ENCODE peak calls at places on chromosomes 1 and 21, in nine cellular contexts. One of them, this sample, is unnamed. For H3K27me3, the result is how much of the 10 kb centered on the place peaks cover.

GRCh38 chr1:42922687-42923366 is 35.8 kb downstream of the SLC2A1 start:
- DNase-seq in stomach: no peak
- DNase-seq in effector memory CD4-positive, alpha-beta T cell: no peak
- DNase-seq in GM12878: peak
- DNase-seq in fibroblast of lung: peak
- DNase-seq in IMR-90: peak
- DNase-seq in sigmoid colon: no peak
- DNase-seq in body of pancreas: peak
- DNase-seq in spleen: peak
- DNase-seq in this sample: no peak

GRCh38 chr1:28374297-28374696 is 4.8 kb downstream of the PHACTR4 start:
- DNase-seq in sigmoid colon: no peak
- DNase-seq in fibroblast of lung: peak
- DNase-seq in GM12878: no peak
- DNase-seq in IMR-90: peak
- DNase-seq in stomach: no peak
- DNase-seq in body of pancreas: no peak
- DNase-seq in spleen: no peak
- DNase-seq in effector memory CD4-positive, alpha-beta T cell: no peak
- DNase-seq in this sample: no peak

GRCh38 chr1:226364129-226364899 is 43.6 kb downstream of the PARP1 start:
- DNase-seq in fibroblast of lung: peak
- DNase-seq in spleen: no peak
- DNase-seq in GM12878: no peak
- DNase-seq in sigmoid colon: no peak
- DNase-seq in body of pancreas: no peak
- DNase-seq in IMR-90: peak
- DNase-seq in stomach: no peak
- DNase-seq in effector memory CD4-positive, alpha-beta T cell: no peak
- DNase-seq in this sample: no peak

GRCh38 chr21:38438476-38438893 is 59.8 kb downstream of the ERG start:
- DNase-seq in IMR-90: peak
- DNase-seq in effector memory CD4-positive, alpha-beta T cell: no peak
- DNase-seq in fibroblast of lung: peak
- DNase-seq in sigmoid colon: no peak
- DNase-seq in stomach: no peak
- DNase-seq in body of pancreas: peak
- DNase-seq in spleen: peak
- DNase-seq in GM12878: no peak
- DNase-seq in this sample: no peak

GRCh38 chr1:82838066-82838465 is 1037.3 kb downstream of the ADGRL2 start:
- DNase-seq in spleen: no peak
- DNase-seq in GM12878: no peak
- DNase-seq in sigmoid colon: no peak
- DNase-seq in body of pancreas: no peak
- DNase-seq in effector memory CD4-positive, alpha-beta T cell: no peak
- DNase-seq in IMR-90: no peak
- DNase-seq in stomach: no peak
- DNase-seq in fibroblast of lung: peak
- DNase-seq in this sample: no peak

GRCh38 chr1:160704250-160704649 is 7.4 kb downstream of the CD48 start:
- DNase-seq in effector memory CD4-positive, alpha-beta T cell: no peak
- DNase-seq in sigmoid colon: peak
- DNase-seq in body of pancreas: no peak
- DNase-seq in fibroblast of lung: no peak
- DNase-seq in IMR-90: no peak
- DNase-seq in GM12878: no peak
- DNase-seq in stomach: no peak
- DNase-seq in spleen: peak
- DNase-seq in this sample: no peak

GRCh38 chr1:65795311-65795710 is 2.6 kb downstream of the PDE4B start:
- DNase-seq in spleen: no peak
- DNase-seq in sigmoid colon: no peak
- DNase-seq in IMR-90: no peak
- DNase-seq in body of pancreas: no peak
- DNase-seq in stomach: no peak
- DNase-seq in effector memory CD4-positive, alpha-beta T cell: no peak
- DNase-seq in fibroblast of lung: no peak
- DNase-seq in GM12878: no peak
- DNase-seq in this sample: no peak

GRCh38 chr1:14876747-14877146 is 276.8 kb upstream of the TMEM51 start:
- DNase-seq in fibroblast of lung: no peak
- DNase-seq in spleen: no peak
- DNase-seq in effector memory CD4-positive, alpha-beta T cell: no peak
- DNase-seq in GM12878: no peak
- DNase-seq in stomach: no peak
- DNase-seq in sigmoid colon: no peak
- DNase-seq in body of pancreas: no peak
- DNase-seq in IMR-90: no peak
- DNase-seq in this sample: no peak

GRCh38 chr1:225254676-225255075 is 173.2 kb downstream of the LBR start:
- DNase-seq in GM12878: no peak
- DNase-seq in fibroblast of lung: no peak
- DNase-seq in effector memory CD4-positive, alpha-beta T cell: no peak
- DNase-seq in stomach: no peak
- DNase-seq in body of pancreas: no peak
- DNase-seq in sigmoid colon: no peak
- DNase-seq in spleen: no peak
- DNase-seq in IMR-90: no peak
- DNase-seq in this sample: no peak

GRCh38 chr1:53362851-53363642 is 35.2 kb upstream of the LRP8 start:
- DNase-seq in body of pancreas: peak
- DNase-seq in fibroblast of lung: no peak
- DNase-seq in effector memory CD4-positive, alpha-beta T cell: no peak
- DNase-seq in stomach: peak
- DNase-seq in sigmoid colon: no peak
- DNase-seq in spleen: peak
- DNase-seq in IMR-90: no peak
- DNase-seq in GM12878: no peak
- DNase-seq in this sample: peak

GRCh38 chr1:169122976-169123375 is 16.5 kb downstream of the ATP1B1 start:
- DNase-seq in sigmoid colon: no peak
- DNase-seq in stomach: no peak
- DNase-seq in fibroblast of lung: no peak
- DNase-seq in IMR-90: no peak
- DNase-seq in spleen: no peak
- DNase-seq in body of pancreas: no peak
- DNase-seq in effector memory CD4-positive, alpha-beta T cell: no peak
- DNase-seq in GM12878: no peak
- DNase-seq in this sample: no peak

GRCh38 chr1:77514871-77515776 is 167.3 kb downstream of the ZZZ3 start:
- DNase-seq in effector memory CD4-positive, alpha-beta T cell: no peak
- DNase-seq in IMR-90: peak
- DNase-seq in GM12878: no peak
- DNase-seq in body of pancreas: no peak
- DNase-seq in sigmoid colon: no peak
- DNase-seq in stomach: no peak
- DNase-seq in fibroblast of lung: peak
- DNase-seq in spleen: no peak
- DNase-seq in this sample: no peak

GRCh38 chr1:221717491-221717865 is 24.4 kb downstream of the DUSP10 start:
- DNase-seq in stomach: no peak
- DNase-seq in sigmoid colon: no peak
- DNase-seq in body of pancreas: no peak
- DNase-seq in spleen: no peak
- DNase-seq in fibroblast of lung: no peak
- DNase-seq in effector memory CD4-positive, alpha-beta T cell: no peak
- DNase-seq in GM12878: no peak
- DNase-seq in IMR-90: no peak
- DNase-seq in this sample: no peak

GRCh38 chr1:216750031-216750627 is 26.9 kb upstream of the ESRRG start:
- DNase-seq in IMR-90: peak
- DNase-seq in stomach: peak
- DNase-seq in body of pancreas: peak
- DNase-seq in fibroblast of lung: peak
- DNase-seq in sigmoid colon: no peak
- DNase-seq in spleen: no peak
- DNase-seq in effector memory CD4-positive, alpha-beta T cell: no peak
- DNase-seq in GM12878: no peak
- DNase-seq in this sample: no peak

GRCh38 chr21:37742532-37742931 is 173.7 kb downstream of the KCNJ6 start:
- DNase-seq in effector memory CD4-positive, alpha-beta T cell: no peak
- DNase-seq in sigmoid colon: no peak
- DNase-seq in GM12878: no peak
- DNase-seq in spleen: no peak
- DNase-seq in body of pancreas: no peak
- DNase-seq in stomach: no peak
- DNase-seq in IMR-90: peak
- DNase-seq in fibroblast of lung: no peak
- DNase-seq in this sample: no peak

GRCh38 chr1:30407862-30408580 is 315.4 kb downstream of the MATN1 start:
- DNase-seq in spleen: peak
- DNase-seq in sigmoid colon: peak
- DNase-seq in effector memory CD4-positive, alpha-beta T cell: no peak
- DNase-seq in stomach: peak
- DNase-seq in IMR-90: no peak
- DNase-seq in GM12878: no peak
- DNase-seq in fibroblast of lung: no peak
- DNase-seq in body of pancreas: no peak
- DNase-seq in this sample: peak

GRCh38 chr1:233791750-233792149 is 112.7 kb upstream of the SLC35F3 start:
- DNase-seq in effector memory CD4-positive, alpha-beta T cell: no peak
- DNase-seq in body of pancreas: no peak
- DNase-seq in spleen: no peak
- DNase-seq in IMR-90: no peak
- DNase-seq in fibroblast of lung: no peak
- DNase-seq in stomach: no peak
- DNase-seq in GM12878: no peak
- DNase-seq in sigmoid colon: no peak
- DNase-seq in this sample: no peak

DNA sequence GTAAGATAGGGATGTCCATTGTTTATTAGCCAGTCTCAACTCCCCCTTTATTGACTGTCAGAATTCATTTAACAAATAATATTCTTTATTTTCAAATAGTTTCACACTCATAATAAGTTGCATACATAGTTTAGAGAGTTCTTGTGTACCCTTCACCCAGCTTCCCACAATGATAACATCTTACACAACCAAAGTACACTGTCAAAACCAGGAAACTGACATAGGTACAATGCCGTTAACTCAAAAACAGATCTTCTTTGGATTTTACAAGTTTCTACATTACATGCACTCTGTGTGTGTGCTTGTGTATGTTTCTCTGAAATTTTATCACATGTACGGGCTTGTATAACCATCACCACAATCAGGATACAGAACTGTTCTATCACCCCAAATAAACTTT is 64.4 kb upstream of the IFNLR1 start:
- DNase-seq in fibroblast of lung: no peak
- DNase-seq in sigmoid colon: no peak
- DNase-seq in GM12878: no peak
- DNase-seq in stomach: no peak
- DNase-seq in body of pancreas: no peak
- DNase-seq in spleen: no peak
- DNase-seq in IMR-90: no peak
- DNase-seq in effector memory CD4-positive, alpha-beta T cell: no peak
- DNase-seq in this sample: no peak
- H3K27me3 ChIP-seq in fibroblast of lung: under half
- H3K27me3 ChIP-seq in sigmoid colon: under half
- H3K27me3 ChIP-seq in GM12878: under half
- H3K27me3 ChIP-seq in stomach: under half
- H3K27me3 ChIP-seq in body of pancreas: under half
- H3K27me3 ChIP-seq in spleen: under half
- H3K27me3 ChIP-seq in IMR-90: under half
- H3K27me3 ChIP-seq in effector memory CD4-positive, alpha-beta T cell: under half
- H3K27me3 ChIP-seq in this sample: under half

GRCh38 chr1:155077346-155077745 is 1.3 kb upstream of the EFNA3 start:
- DNase-seq in stomach: no peak
- DNase-seq in effector memory CD4-positive, alpha-beta T cell: no peak
- DNase-seq in body of pancreas: no peak
- DNase-seq in sigmoid colon: peak
- DNase-seq in spleen: peak
- DNase-seq in fibroblast of lung: no peak
- DNase-seq in GM12878: no peak
- DNase-seq in IMR-90: no peak
- DNase-seq in this sample: no peak
- H3K27me3 ChIP-seq in stomach: under half
- H3K27me3 ChIP-seq in effector memory CD4-positive, alpha-beta T cell: under half
- H3K27me3 ChIP-seq in body of pancreas: under half
- H3K27me3 ChIP-seq in sigmoid colon: under half
- H3K27me3 ChIP-seq in spleen: under half
- H3K27me3 ChIP-seq in fibroblast of lung: half or more
- H3K27me3 ChIP-seq in GM12878: under half
- H3K27me3 ChIP-seq in IMR-90: half or more
- H3K27me3 ChIP-seq in this sample: under half

DNA sequence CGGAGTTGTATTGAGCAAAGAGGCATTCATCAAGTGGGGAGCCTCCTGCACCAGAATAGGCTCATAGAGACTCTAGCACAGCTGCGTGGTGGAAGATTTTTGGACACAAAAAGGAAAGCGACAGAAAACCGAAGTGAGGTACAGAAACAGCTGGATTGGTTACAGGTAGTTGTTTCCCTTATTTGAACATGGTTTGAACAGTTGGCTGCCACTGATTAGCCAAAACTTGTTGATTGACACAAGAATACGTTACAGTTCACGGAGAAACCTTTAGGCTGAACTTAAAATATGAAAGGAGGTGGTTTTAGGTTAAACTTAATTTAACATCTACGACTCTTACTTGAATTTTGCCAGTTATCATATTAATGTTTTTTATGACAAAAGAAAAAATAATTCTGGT is 89.1 kb downstream of the ZNF326 start:
- DNase-seq in stomach: no peak
- DNase-seq in GM12878: no peak
- DNase-seq in spleen: no peak
- DNase-seq in fibroblast of lung: no peak
- DNase-seq in sigmoid colon: no peak
- DNase-seq in effector memory CD4-positive, alpha-beta T cell: no peak
- DNase-seq in IMR-90: no peak
- DNase-seq in body of pancreas: no peak
- DNase-seq in this sample: no peak
- H3K27me3 ChIP-seq in stomach: under half
- H3K27me3 ChIP-seq in GM12878: under half
- H3K27me3 ChIP-seq in spleen: under half
- H3K27me3 ChIP-seq in fibroblast of lung: under half
- H3K27me3 ChIP-seq in sigmoid colon: under half
- H3K27me3 ChIP-seq in effector memory CD4-positive, alpha-beta T cell: under half
- H3K27me3 ChIP-seq in IMR-90: under half
- H3K27me3 ChIP-seq in body of pancreas: under half
- H3K27me3 ChIP-seq in this sample: under half

DNA sequence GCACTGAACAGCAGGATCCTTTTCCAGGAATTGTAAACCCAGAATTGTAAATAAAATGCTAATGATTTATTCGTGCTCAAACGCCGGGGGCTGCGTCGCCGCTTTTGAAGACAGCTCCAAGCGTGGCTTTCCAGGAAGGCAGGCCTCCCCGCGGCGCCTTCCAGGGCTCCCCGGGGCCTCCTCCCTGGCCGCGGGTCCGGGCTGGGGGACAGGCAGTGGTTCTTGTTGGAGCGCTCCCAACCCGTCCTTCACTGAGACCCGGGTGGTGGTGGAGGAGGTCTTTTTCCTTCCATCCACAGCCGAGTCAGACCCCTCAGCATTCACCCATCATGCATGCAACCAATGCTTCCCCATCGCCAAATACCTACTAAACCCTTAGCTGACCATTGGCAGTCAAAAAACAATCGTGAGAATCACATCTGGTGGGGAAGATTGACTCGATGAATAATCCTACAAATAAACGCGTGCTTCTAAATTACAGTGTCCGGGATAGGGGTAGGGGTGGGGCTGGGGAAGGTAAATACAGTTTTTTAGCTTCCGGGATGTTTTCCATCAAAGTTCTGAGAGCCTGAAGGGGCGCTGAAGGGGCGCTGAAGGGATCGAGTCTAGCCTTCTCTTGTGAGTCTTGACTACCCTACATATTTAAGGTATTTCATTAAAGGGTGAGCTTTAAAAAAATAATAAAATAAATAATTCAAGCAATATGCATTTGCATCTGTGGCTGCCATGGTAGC is 40.7 kb downstream of the RRAGC start:
- DNase-seq in spleen: no peak
- DNase-seq in IMR-90: no peak
- DNase-seq in fibroblast of lung: no peak
- DNase-seq in sigmoid colon: no peak
- DNase-seq in body of pancreas: no peak
- DNase-seq in stomach: no peak
- DNase-seq in GM12878: no peak
- DNase-seq in effector memory CD4-positive, alpha-beta T cell: no peak
- DNase-seq in this sample: no peak
- H3K27me3 ChIP-seq in spleen: half or more
- H3K27me3 ChIP-seq in IMR-90: half or more
- H3K27me3 ChIP-seq in fibroblast of lung: under half
- H3K27me3 ChIP-seq in sigmoid colon: under half
- H3K27me3 ChIP-seq in body of pancreas: under half
- H3K27me3 ChIP-seq in stomach: half or more
- H3K27me3 ChIP-seq in GM12878: under half
- H3K27me3 ChIP-seq in effector memory CD4-positive, alpha-beta T cell: under half
- H3K27me3 ChIP-seq in this sample: under half

This sample was measured in Peyer's patch.